ENCODE peak calls at places on chromosomes 6 and 20, in ten cellular contexts. S is CD8-positive, alpha-beta T cell; C is CD4-positive, CD25-positive, alpha-beta regulatory T cell; O is psoas muscle; A is CD8-positive, alpha-beta memory T cell; Z is A673; L is heart right ventricle; U is neural progenitor cell; V is MM.1S; G is neuronal stem cell. H is an unnamed sample.

GRCh38 chr6:152094992-152095592 is 287.6 kb downstream of the ESR1 start:
- DNase-seq in L (peak; percentile 61), V (no peak), Z (peak; percentile 57), O (peak; percentile 84), C (no peak), G (no peak), S (no peak), A (no peak), U (no peak), H (peak; percentile 93)

GRCh38 chr6:33195304-33196022 is 3.2 kb upstream of the COL11A2 start:
- DNase-seq in O (no peak), S (no peak), C (no peak), L (no peak), V (no peak), Z (no peak), A (no peak), U (peak; percentile 39), G (no peak), H (no peak)

GRCh38 chr6:147170269-147170668 is 33.9 kb upstream of the STXBP5 start:
- DNase-seq in A (no peak), U (no peak), L (no peak), V (no peak), Z (no peak), O (no peak), S (no peak), G (no peak), C (no peak), H (no peak)

GRCh38 chr6:32972353-32973143 is 4.2 kb downstream of the BRD2 start:
- DNase-seq in V (peak; percentile 42), U (peak; percentile 70), A (peak; percentile 75), L (peak; percentile 47), S (no peak), O (peak; percentile 46), Z (no peak), G (no peak), C (peak; percentile 69), H (no peak)

GRCh38 chr20:7624886-7625285 is 315.4 kb downstream of the HAO1 start:
- DNase-seq in Z (no peak), A (no peak), O (no peak), V (no peak), S (no peak), C (no peak), U (no peak), G (no peak), L (no peak), H (no peak)

GRCh38 chr6:63795006-63795405 is 159.4 kb downstream of the PHF3 start:
- DNase-seq in S (no peak), O (no peak), A (no peak), L (no peak), C (no peak), U (no peak), V (no peak), Z (peak; percentile 66), G (no peak), H (no peak)

GRCh38 chr6:113359155-113360140 is 497.7 kb upstream of the MARCKS start:
- DNase-seq in V (no peak), A (no peak), O (no peak), L (no peak), G (no peak), Z (no peak), C (no peak), U (no peak), S (no peak), H (no peak)

GRCh38 chr6:37170273-37171140 is 555 bp downstream of the PIM1 start:
- DNase-seq in V (peak; percentile 44), U (peak; percentile 83), G (peak; percentile 62), Z (peak; percentile 63), L (peak; percentile 53), C (peak; percentile 42), S (peak; percentile 74), O (peak; percentile 57), A (peak; percentile 74), H (peak; percentile 65)

GRCh38 chr6:101730954-101731353 is 337.4 kb downstream of the GRIK2 start:
- DNase-seq in C (no peak), U (no peak), S (no peak), Z (no peak), V (no peak), O (no peak), G (no peak), A (no peak), L (no peak), H (no peak)

GRCh38 chr6:111011360-111012142 is 29.7 kb downstream of the RPF2 start:
- DNase-seq in O (no peak), V (peak; percentile 35), C (peak; percentile 57), U (peak; percentile 48), Z (peak; percentile 67), S (no peak), L (no peak), A (no peak), G (peak; percentile 35), H (no peak)

GRCh38 chr6:106628658-106629102 is 618 bp downstream of the RTN4IP1 start:
- DNase-seq in S (no peak), C (no peak), Z (no peak), L (no peak), U (peak; percentile 18), O (no peak), A (no peak), V (no peak), G (no peak), H (no peak)

GRCh38 chr20:3889489-3890409 is 562 bp downstream of the PANK2 start:
- DNase-seq in Z (peak; percentile 46), G (no peak), V (peak; percentile 37), S (peak; percentile 67), C (peak; percentile 24), U (no peak), A (peak; percentile 68), O (peak; percentile 47), L (peak; percentile 48), H (no peak)

GRCh38 chr6:148932731-148933130 is 185.9 kb downstream of the UST start:
- DNase-seq in C (no peak), S (no peak), V (no peak), A (no peak), G (no peak), O (no peak), L (no peak), U (no peak), Z (no peak), H (no peak)

GRCh38 chr6:159908535-159908934 is 17.7 kb downstream of the MAS1 start:
- DNase-seq in A (no peak), Z (no peak), U (no peak), O (no peak), G (no peak), S (no peak), V (no peak), L (no peak), C (no peak), H (no peak)

GRCh38 chr6:124772733-124773319 is 189.4 kb upstream of the RNF217 start:
- DNase-seq in U (no peak), A (no peak), L (no peak), O (no peak), S (no peak), Z (peak; percentile 54), V (no peak), C (no peak), G (no peak), H (no peak)

GRCh38 chr20:20567712-20568111 is 144.7 kb downstream of the RALGAPA2 start:
- DNase-seq in A (no peak), V (no peak), O (no peak), C (no peak), S (no peak), G (no peak), L (no peak), U (no peak), Z (no peak), H (no peak)

GRCh38 chr20:24033151-24033550 is 44.6 kb upstream of the GGTLC1 start:
- DNase-seq in U (no peak), Z (no peak), C (no peak), S (no peak), A (no peak), G (no peak), V (no peak), L (no peak), O (no peak), H (no peak)

GRCh38 chr6:50822078-50822476 is 3.4 kb downstream of the TFAP2B start:
- DNase-seq in G (no peak), O (no peak), Z (peak; percentile 52), A (no peak), U (no peak), C (no peak), L (no peak), V (no peak), S (no peak), H (no peak)
- H3K4me3 ChIP-seq in G (no peak overlapping the region), O (no peak overlapping the region), Z (peak overlapping the region; percentile 36), A (no peak overlapping the region), U (peak overlapping the region; percentile 7), C (no peak overlapping the region), L (no peak overlapping the region), V (no peak overlapping the region), S (no peak overlapping the region), H (no peak overlapping the region)

GRCh38 chr6:35755525-35755924 is 18.7 kb downstream of the ARMC12 start:
- DNase-seq in A (no peak), U (no peak), L (no peak), G (no peak), V (no peak), O (no peak), S (no peak), C (no peak), Z (no peak), H (no peak)
- H3K27ac ChIP-seq in A (no peak overlapping the region), U (peak overlapping the region; percentile 41), L (no peak overlapping the region), G (no peak overlapping the region), V (no peak overlapping the region), O (no peak overlapping the region), S (no peak overlapping the region), C (no peak overlapping the region), Z (no peak overlapping the region), H (no peak overlapping the region)

GRCh38 chr20:44053046-44053445 is 133.9 kb downstream of the JPH2 start:
- DNase-seq in V (no peak), O (no peak), G (no peak), S (no peak), L (no peak), A (no peak), C (no peak), U (no peak), Z (no peak), H (peak; percentile 38)
- H3K36me3 ChIP-seq in V (peaks cover 3% of the 10 kb centered on the region), O (no peaks in the 10 kb centered on the region), G (no peaks in the 10 kb centered on the region), S (no peaks in the 10 kb centered on the region), L (no peaks in the 10 kb centered on the region), A (no peaks in the 10 kb centered on the region), C (no peaks in the 10 kb centered on the region), U (no peaks in the 10 kb centered on the region), Z (peaks cover 56% of the 10 kb centered on the region), H (no peaks in the 10 kb centered on the region)

GRCh38 chr20:53623454-53624206 is 30.0 kb upstream of the ZNF217 start:
- DNase-seq in A (no peak), C (peak; percentile 6), L (peak; percentile 40), G (peak; percentile 26), S (no peak), O (peak; percentile 57), U (peak; percentile 54), Z (peak; percentile 85), V (peak; percentile 71), H (peak; percentile 80)

GRCh38 chr20:53621482-53622246 is 28.0 kb upstream of the ZNF217 start:
- DNase-seq in V (peak; percentile 39), L (peak; percentile 45), Z (peak; percentile 81), G (no peak), O (peak; percentile 33), C (no peak), S (peak; percentile 54), A (no peak), U (no peak), H (peak; percentile 77)

GRCh38 chr20:53626584-53626983 is 32.9 kb upstream of the ZNF217 start:
- DNase-seq in U (no peak), C (no peak), A (no peak), G (no peak), O (no peak), L (no peak), Z (no peak), S (no peak), V (no peak), H (no peak)

GRCh38 chr20:53622247-53623114 is 28.8 kb upstream of the ZNF217 start:
- DNase-seq in Z (no peak), L (no peak), O (no peak), A (no peak), G (no peak), C (no peak), S (no peak), V (peak; percentile 40), U (no peak), H (no peak)

GRCh38 chr20:53623127-53623453 is 29.5 kb upstream of the ZNF217 start:
- DNase-seq in U (no peak), A (no peak), L (no peak), Z (no peak), S (no peak), O (no peak), C (no peak), G (no peak), V (peak; percentile 8), H (no peak)
- H3K4me3 ChIP-seq in U (peak overlapping the region; percentile 50), A (peak overlapping the region; percentile 49), L (peak overlapping the region; percentile 51), Z (peak overlapping the region; percentile 25), S (peak overlapping the region; percentile 32), O (peak overlapping the region; percentile 64), C (peak overlapping the region; percentile 85), G (no peak overlapping the region), V (peak overlapping the region; percentile 49), H (peak overlapping the region; percentile 43)

H was measured in right atrium auricular region.